ENCODE peak calls at places on chromosome 21, in five cellular contexts. N, U, I, S and L are unnamed samples.

GRCh38 chr21:44596068-44596725 is 3.9 kb upstream of the KRTAP10-6 start:
- DNase-seq in S (no peak), I (no peak), N (no peak), U (no peak), L (no peak)

GRCh38 chr21:33059319-33059894 is 10.5 kb upstream of the OLIG1 start:
- DNase-seq in I (no peak), S (no peak), N (no peak), U (no peak), L (no peak)

GRCh38 chr21:32545948-32546441 is 39.3 kb downstream of the TCP10L start:
- DNase-seq in U (no peak), I (no peak), N (no peak), S (no peak), L (peak)

GRCh38 chr21:32578107-32578691 is 7.1 kb downstream of the TCP10L start:
- DNase-seq in U (no peak), I (no peak), N (no peak), S (no peak), L (no peak)

GRCh38 chr21:34887729-34888568 is 161.2 kb downstream of the RUNX1 start:
- DNase-seq in N (peak), U (peak), I (no peak), S (peak), L (peak)

GRCh38 chr21:17679002-17679600 is 66.4 kb upstream of the BTG3 start:
- DNase-seq in S (peak), U (peak), N (no peak), I (no peak), L (peak)

GRCh38 chr21:43712268-43712942 is 6.5 kb upstream of the PDXK start:
- DNase-seq in I (no peak), S (peak), U (peak), N (no peak), L (peak)

GRCh38 chr21:33399821-33400220 is 3.4 kb upstream of the IFNGR2 start:
- DNase-seq in U (no peak), I (no peak), N (no peak), S (no peak), L (no peak)

GRCh38 chr21:18245493-18245967 is 897 bp downstream of the CHODL start:
- DNase-seq in N (no peak), S (peak), U (no peak), I (no peak), L (no peak)

GRCh38 chr21:42102516-42102915 is 31.4 kb downstream of the UMODL1 start:
- DNase-seq in I (no peak), S (no peak), N (no peak), U (no peak), L (no peak)

GRCh38 chr21:28018741-28019669 is 973.7 kb downstream of the LTN1 start:
- DNase-seq in S (peak), I (no peak), U (peak), N (no peak), L (no peak)

GRCh38 chr21:45995686-45996179 is 14.2 kb downstream of the COL6A1 start:
- DNase-seq in U (no peak), I (no peak), S (no peak), N (no peak), L (no peak)

GRCh38 chr21:39911286-39911685 is 44.0 kb downstream of the PCP4 start:
- DNase-seq in U (no peak), N (no peak), S (peak), I (no peak), L (no peak)

GRCh38 chr21:45570826-45571601 is 28.8 kb upstream of the SLC19A1 start:
- DNase-seq in S (no peak), U (no peak), N (no peak), I (no peak), L (peak)